ENCODE peak calls at places on chromosomes 3 and 15, in ten cellular contexts. One of them, this sample, is unnamed.

GRCh38 chr15:39574416-39574815 is 6.5 kb upstream of the THBS1 start:
- DNase-seq in NCI-H82: no peak
- DNase-seq in dermis blood vessel endothelial cell: no peak
- DNase-seq in left cardiac atrium: no peak
- DNase-seq in NCI-H226: peak
- DNase-seq in T-helper 17 cell: no peak
- DNase-seq in stromal cell of bone marrow: peak
- DNase-seq in amygdala: no peak
- DNase-seq in fibroblast of mammary gland: peak
- DNase-seq in SK-N-SH: no peak
- DNase-seq in this sample: no peak

GRCh38 chr3:124834723-124835718 is 52.1 kb downstream of the ITGB5 start:
- DNase-seq in T-helper 17 cell: peak
- DNase-seq in amygdala: no peak
- DNase-seq in stromal cell of bone marrow: no peak
- DNase-seq in NCI-H226: peak
- DNase-seq in left cardiac atrium: peak
- DNase-seq in SK-N-SH: no peak
- DNase-seq in NCI-H82: peak
- DNase-seq in fibroblast of mammary gland: peak
- DNase-seq in dermis blood vessel endothelial cell: peak
- DNase-seq in this sample: no peak

GRCh38 chr3:156102267-156102912 is 18.0 kb upstream of the KCNAB1 start:
- DNase-seq in T-helper 17 cell: no peak
- DNase-seq in stromal cell of bone marrow: no peak
- DNase-seq in NCI-H226: no peak
- DNase-seq in fibroblast of mammary gland: no peak
- DNase-seq in dermis blood vessel endothelial cell: no peak
- DNase-seq in SK-N-SH: no peak
- DNase-seq in left cardiac atrium: no peak
- DNase-seq in amygdala: no peak
- DNase-seq in NCI-H82: no peak
- DNase-seq in this sample: no peak

GRCh38 chr15:70268698-70269251 is 171.1 kb upstream of the TLE3 start:
- DNase-seq in T-helper 17 cell: no peak
- DNase-seq in amygdala: no peak
- DNase-seq in dermis blood vessel endothelial cell: no peak
- DNase-seq in fibroblast of mammary gland: no peak
- DNase-seq in NCI-H226: no peak
- DNase-seq in SK-N-SH: no peak
- DNase-seq in left cardiac atrium: no peak
- DNase-seq in NCI-H82: peak
- DNase-seq in stromal cell of bone marrow: no peak
- DNase-seq in this sample: no peak

GRCh38 chr3:73419179-73419803 is 205.4 kb downstream of the PDZRN3 start:
- DNase-seq in amygdala: no peak
- DNase-seq in left cardiac atrium: no peak
- DNase-seq in T-helper 17 cell: no peak
- DNase-seq in fibroblast of mammary gland: peak
- DNase-seq in NCI-H82: no peak
- DNase-seq in SK-N-SH: no peak
- DNase-seq in NCI-H226: no peak
- DNase-seq in dermis blood vessel endothelial cell: no peak
- DNase-seq in stromal cell of bone marrow: no peak
- DNase-seq in this sample: no peak

GRCh38 chr15:22895465-22896190 is 57.2 kb downstream of the NIPA2 start:
- DNase-seq in left cardiac atrium: no peak
- DNase-seq in fibroblast of mammary gland: peak
- DNase-seq in NCI-H226: peak
- DNase-seq in SK-N-SH: no peak
- DNase-seq in amygdala: no peak
- DNase-seq in T-helper 17 cell: no peak
- DNase-seq in NCI-H82: no peak
- DNase-seq in stromal cell of bone marrow: no peak
- DNase-seq in dermis blood vessel endothelial cell: no peak
- DNase-seq in this sample: no peak

GRCh38 chr15:93413745-93414144 is 324.7 kb upstream of the RGMA start:
- DNase-seq in NCI-H82: no peak
- DNase-seq in T-helper 17 cell: no peak
- DNase-seq in SK-N-SH: no peak
- DNase-seq in dermis blood vessel endothelial cell: no peak
- DNase-seq in fibroblast of mammary gland: no peak
- DNase-seq in amygdala: no peak
- DNase-seq in left cardiac atrium: no peak
- DNase-seq in stromal cell of bone marrow: no peak
- DNase-seq in NCI-H226: no peak
- DNase-seq in this sample: no peak

GRCh38 chr15:40847225-40847961 is 3.5 kb downstream of the SPINT1 start:
- DNase-seq in left cardiac atrium: peak
- DNase-seq in amygdala: peak
- DNase-seq in T-helper 17 cell: no peak
- DNase-seq in SK-N-SH: peak
- DNase-seq in NCI-H82: peak
- DNase-seq in NCI-H226: peak
- DNase-seq in dermis blood vessel endothelial cell: peak
- DNase-seq in fibroblast of mammary gland: no peak
- DNase-seq in stromal cell of bone marrow: no peak
- DNase-seq in this sample: no peak

GRCh38 chr3:124298951-124299350 is 307.0 kb upstream of the ROPN1 start:
- DNase-seq in dermis blood vessel endothelial cell: no peak
- DNase-seq in T-helper 17 cell: no peak
- DNase-seq in left cardiac atrium: no peak
- DNase-seq in NCI-H82: peak
- DNase-seq in fibroblast of mammary gland: no peak
- DNase-seq in stromal cell of bone marrow: no peak
- DNase-seq in SK-N-SH: no peak
- DNase-seq in NCI-H226: no peak
- DNase-seq in amygdala: no peak
- DNase-seq in this sample: no peak

GRCh38 chr3:78919021-78919755 is 848.6 kb downstream of the ROBO1 start:
- DNase-seq in SK-N-SH: no peak
- DNase-seq in left cardiac atrium: no peak
- DNase-seq in amygdala: no peak
- DNase-seq in fibroblast of mammary gland: peak
- DNase-seq in NCI-H226: peak
- DNase-seq in dermis blood vessel endothelial cell: no peak
- DNase-seq in stromal cell of bone marrow: peak
- DNase-seq in NCI-H82: peak
- DNase-seq in T-helper 17 cell: no peak
- DNase-seq in this sample: no peak

This sample was measured in caudate nucleus.